ENCODE peak calls at places on chromosomes 12 and 14, in seven cellular contexts. E is K562, Z is HCT116, R is HepG2, V is GM12878, B is H1, J is SK-N-SH. S is an unnamed sample.
A peak's percentile ranks its signal among the peaks of the same experiment; 100 is the strongest.

GRCh38 chr12:115249878-115250277 is 565.9 kb upstream of the TBX3 start:
- DNase-seq in E (no peak), Z (no peak), R (no peak), V (no peak), B (no peak), J (peak; percentile 32), S (no peak)

GRCh38 chr12:24838531-24838950 is 110.4 kb downstream of the BCAT1 start:
- DNase-seq in E (no peak), Z (no peak), R (no peak), V (peak; percentile 84), B (no peak), J (peak; percentile 42), S (no peak)

GRCh38 chr14:39430762-39431415 is 1.3 kb downstream of the FBXO33 start:
- DNase-seq in E (peak; percentile 30), Z (no peak), R (peak; percentile 38), V (no peak), B (no peak), J (no peak), S (no peak)

GRCh38 chr12:131102991-131103609 is 149.4 kb downstream of the ADGRD1 start:
- DNase-seq in E (no peak), Z (no peak), R (no peak), V (no peak), B (no peak), J (no peak), S (no peak)

GRCh38 chr12:60398547-60398946 is 802.7 kb downstream of the SLC16A7 start:
- DNase-seq in E (no peak), Z (no peak), R (no peak), V (no peak), B (no peak), J (no peak), S (no peak)

GRCh38 chr12:86660488-86661171 is 404.4 kb upstream of the MGAT4C start:
- DNase-seq in E (no peak), Z (peak; percentile 64), R (no peak), V (no peak), B (no peak), J (no peak), S (peak; percentile 42)

GRCh38 chr12:79016181-79016580 is 151.6 kb downstream of the SYT1 start:
- DNase-seq in E (no peak), Z (no peak), R (no peak), V (no peak), B (no peak), J (no peak), S (no peak)

GRCh38 chr12:6182279-6182898 is 17.8 kb upstream of the CD9 start:
- DNase-seq in E (peak; percentile 23), Z (no peak), R (peak; percentile 75), V (no peak), B (no peak), J (peak; percentile 87), S (no peak)

GRCh38 chr12:51972424-51972812 is 20.9 kb downstream of the ACVR1B start:
- DNase-seq in E (no peak), Z (no peak), R (no peak), V (no peak), B (no peak), J (no peak), S (no peak)

GRCh38 chr12:84397279-84397678 is 515.3 kb downstream of the SLC6A15 start:
- DNase-seq in E (no peak), Z (no peak), R (no peak), V (no peak), B (no peak), J (peak; percentile 6), S (peak; percentile 31)

GRCh38 chr12:129687731-129688130 is 216.1 kb downstream of the TMEM132D start:
- DNase-seq in E (no peak), Z (no peak), R (no peak), V (no peak), B (no peak), J (no peak), S (no peak)

GRCh38 chr14:39102969-39103957 is at the start of gene SEC23A:
- DNase-seq in E (peak; percentile 75), Z (peak; percentile 47), R (peak; percentile 99), V (no peak), B (peak; percentile 85), J (peak; percentile 87), S (peak; percentile 85)

GRCh38 chr12:46675736-46676135 is 150.1 kb downstream of the SLC38A4 start:
- DNase-seq in E (peak; percentile 46), Z (no peak), R (peak; percentile 30), V (no peak), B (no peak), J (peak; percentile 21), S (peak; percentile 69)

GRCh38 chr12:19201653-19202052 is 72.1 kb downstream of the PLEKHA5 start:
- DNase-seq in E (no peak), Z (no peak), R (no peak), V (no peak), B (no peak), J (no peak), S (no peak)

GRCh38 chr12:3456809-3457208 is 34.2 kb upstream of the PRMT8 start:
- DNase-seq in E (no peak), Z (no peak), R (peak; percentile 5), V (no peak), B (peak; percentile 38), J (peak; percentile 30), S (no peak)

GRCh38 chr12:39236994-39237393 is 205.9 kb downstream of the KIF21A start:
- DNase-seq in E (no peak), Z (no peak), R (no peak), V (no peak), B (no peak), J (no peak), S (no peak)

GRCh38 chr12:8678661-8679111 is 16.1 kb upstream of the MFAP5 start:
- DNase-seq in E (no peak), Z (no peak), R (no peak), V (no peak), B (no peak), J (no peak), S (no peak)

GRCh38 chr12:8680533-8680932 is 17.3 kb upstream of the RIMKLB start:
- DNase-seq in E (no peak), Z (no peak), R (no peak), V (no peak), B (no peak), J (peak; percentile 43), S (no peak)

GRCh38 chr12:8676651-8677050 is 14.0 kb upstream of the MFAP5 start:
- DNase-seq in E (no peak), Z (no peak), R (no peak), V (no peak), B (no peak), J (no peak), S (no peak)

GRCh38 chr12:8677362-8677761 is 14.7 kb upstream of the MFAP5 start:
- DNase-seq in E (no peak), Z (no peak), R (no peak), V (no peak), B (no peak), J (no peak), S (no peak)

DNA sequence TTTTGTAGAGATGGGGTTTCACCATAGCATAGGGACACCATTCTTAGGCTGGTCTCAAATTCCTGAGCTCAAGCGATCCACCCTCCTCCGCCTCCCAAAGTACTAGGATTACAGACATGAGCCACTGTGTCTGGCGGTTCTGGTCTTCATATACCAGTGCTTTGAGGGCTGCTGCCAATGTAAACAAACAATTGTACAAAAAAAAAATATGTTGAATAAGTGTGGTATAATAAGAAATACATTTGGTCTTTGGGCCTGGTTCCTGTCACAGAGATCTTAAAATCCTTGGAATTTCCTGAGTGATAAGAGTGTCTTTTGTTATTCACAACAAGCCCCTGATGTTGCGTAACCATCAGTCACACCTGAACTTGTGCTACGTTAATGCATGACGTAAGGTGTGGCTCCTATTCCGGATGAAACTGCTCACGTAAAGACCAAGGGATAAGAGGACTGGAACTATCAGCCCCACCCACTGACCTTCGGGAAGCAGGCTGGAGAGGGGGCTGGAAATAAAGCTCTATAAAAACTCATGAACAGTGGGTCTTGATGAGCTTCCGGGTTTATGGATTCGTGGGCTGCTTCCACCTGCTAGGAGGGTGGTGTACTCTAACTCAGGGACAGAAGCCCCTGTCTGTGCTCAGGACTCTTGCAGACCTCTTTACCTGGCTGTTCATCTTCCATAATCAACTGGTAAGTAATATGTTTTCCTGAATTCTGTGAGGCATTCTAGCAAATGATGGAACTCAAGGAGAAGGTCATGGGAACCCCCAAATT is 16.5 kb upstream of the RIMKLB start:
- DNase-seq in E (no peak), Z (no peak), R (no peak), V (no peak), B (no peak), J (no peak), S (no peak)
- TF ChIP-seq JUND in E (no peak), Z (no peak), R (no peak), V (no peak), B (no peak), J (no peak), S (no peak)

DNA sequence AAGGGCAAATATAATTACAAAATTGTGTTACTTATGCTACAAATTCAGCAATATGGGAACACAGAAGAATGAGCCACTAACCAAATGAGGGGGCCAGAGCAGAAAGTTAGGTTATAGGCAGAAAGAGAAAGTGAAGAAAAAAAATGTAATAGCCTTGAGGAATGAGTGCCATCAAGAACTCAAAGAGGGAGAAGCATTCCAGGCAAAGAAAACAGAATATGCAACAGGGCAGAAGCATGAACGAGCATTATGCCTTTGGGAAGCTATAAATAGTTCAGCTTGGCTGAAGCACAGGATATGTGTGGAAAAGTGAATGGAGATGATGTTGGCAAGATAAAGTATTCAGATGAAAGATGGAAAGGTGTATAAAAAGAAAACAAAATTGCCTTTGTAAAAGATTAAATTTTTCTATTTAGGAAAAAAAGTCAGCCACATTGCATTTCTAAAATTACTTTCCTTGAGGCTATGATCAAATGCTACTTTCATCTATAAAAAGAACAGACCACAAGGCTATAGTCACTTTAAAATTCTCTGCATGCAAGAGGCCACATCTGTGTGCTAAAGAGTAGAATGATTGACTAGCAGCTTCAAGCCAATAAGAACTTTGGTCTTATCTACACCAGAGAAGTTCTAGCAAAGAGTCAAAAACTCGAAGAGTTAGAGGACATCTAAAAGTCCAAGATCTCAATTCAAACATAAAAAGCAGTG is 193.6 kb upstream of the GARIN6 start:
- DNase-seq in E (no peak), Z (no peak), R (no peak), V (no peak), B (no peak), J (no peak), S (no peak)
- TF ChIP-seq JUND in E (no peak), Z (no peak), R (no peak), V (no peak), B (no peak), J (no peak), S (no peak)

GRCh38 chr12:11592484-11592883 is 57.0 kb upstream of the ETV6 start:
- DNase-seq in E (no peak), Z (no peak), R (no peak), V (no peak), B (no peak), J (no peak), S (no peak)
- TF ChIP-seq JUND in E (no peak), Z (no peak), R (no peak), V (no peak), B (no peak), J (no peak), S (no peak)

DNA sequence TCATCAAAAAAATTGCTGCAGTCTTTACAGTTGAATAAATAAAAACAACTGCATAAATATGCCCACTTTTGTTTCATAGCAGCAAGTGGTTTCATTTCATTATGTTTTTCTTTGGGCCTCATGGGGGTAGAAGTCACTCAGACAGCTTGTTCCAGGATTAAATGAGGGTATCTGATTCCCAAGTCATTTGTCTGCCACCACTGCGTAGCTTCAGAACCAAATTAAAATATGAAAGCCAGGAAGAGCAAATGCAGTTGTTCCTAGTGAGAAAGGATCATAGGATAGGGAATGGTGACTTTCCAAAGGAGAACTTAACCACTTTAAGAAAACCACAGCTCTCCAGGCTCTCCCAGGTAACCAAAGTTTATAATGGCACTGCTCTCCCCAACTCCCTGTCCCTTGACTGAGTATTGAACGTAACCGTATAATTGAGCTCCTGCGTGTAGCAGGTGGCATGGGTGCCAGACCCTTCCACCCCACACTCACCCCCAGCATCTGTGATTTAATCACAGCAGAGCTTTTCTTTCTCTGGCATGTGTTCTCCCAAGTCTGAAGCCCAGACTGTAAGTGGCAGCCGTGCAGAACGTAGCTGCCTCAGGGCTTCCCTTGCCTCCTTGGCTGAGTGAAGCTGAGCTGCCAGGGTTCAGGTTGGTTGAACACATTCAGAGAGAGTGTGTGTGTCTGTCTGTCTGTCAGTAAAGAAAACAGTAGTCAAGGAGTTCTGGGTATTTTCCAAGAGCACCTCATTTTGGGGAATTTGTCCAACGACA is 11.3 kb upstream of the KCNH3 start:
- DNase-seq in E (no peak), Z (no peak), R (no peak), V (no peak), B (no peak), J (no peak), S (no peak)
- TF ChIP-seq JUND in E (no peak), Z (no peak), R (no peak), V (no peak), B (no peak), J (no peak), S (no peak)